ENCODE peak calls at places on chromosome 11, in seven cellular contexts. One of them, this sample, is unnamed.

GRCh38 chr11:9250139-9250582 is 15.0 kb downstream of the DENND5A start:
- DNase-seq in mucosa of descending colon: no peak
- DNase-seq in neuronal stem cell: no peak
- DNase-seq in sigmoid colon: no peak
- DNase-seq in lower leg skin: no peak
- DNase-seq in stimulated activated CD4-positive, alpha-beta T cell treated with anti-CD3 and anti-CD28 coated beads, Interleukin-1b, Interleukin-23, amount 100 ng/mL, for 24 hours: no peak
- DNase-seq in NCI-H1417 treated with DMSO at 0.1 percent for 48 hours: no peak
- DNase-seq in this sample: no peak

GRCh38 chr11:44229664-44230063 is 80.3 kb downstream of the ALX4 start:
- DNase-seq in NCI-H1417 treated with DMSO at 0.1 percent for 48 hours: no peak
- DNase-seq in lower leg skin: no peak
- DNase-seq in sigmoid colon: no peak
- DNase-seq in stimulated activated CD4-positive, alpha-beta T cell treated with anti-CD3 and anti-CD28 coated beads, Interleukin-1b, Interleukin-23, amount 100 ng/mL, for 24 hours: no peak
- DNase-seq in neuronal stem cell: no peak
- DNase-seq in mucosa of descending colon: no peak
- DNase-seq in this sample: no peak

GRCh38 chr11:108912587-108912986 is 247.7 kb downstream of the DDX10 start:
- DNase-seq in neuronal stem cell: no peak
- DNase-seq in NCI-H1417 treated with DMSO at 0.1 percent for 48 hours: no peak
- DNase-seq in stimulated activated CD4-positive, alpha-beta T cell treated with anti-CD3 and anti-CD28 coated beads, Interleukin-1b, Interleukin-23, amount 100 ng/mL, for 24 hours: no peak
- DNase-seq in sigmoid colon: no peak
- DNase-seq in lower leg skin: no peak
- DNase-seq in mucosa of descending colon: no peak
- DNase-seq in this sample: no peak

GRCh38 chr11:15707971-15708370 is 593.2 kb downstream of the INSC start:
- DNase-seq in sigmoid colon: no peak
- DNase-seq in NCI-H1417 treated with DMSO at 0.1 percent for 48 hours: peak; percentile 11
- DNase-seq in lower leg skin: no peak
- DNase-seq in mucosa of descending colon: peak; percentile 51
- DNase-seq in neuronal stem cell: no peak
- DNase-seq in stimulated activated CD4-positive, alpha-beta T cell treated with anti-CD3 and anti-CD28 coated beads, Interleukin-1b, Interleukin-23, amount 100 ng/mL, for 24 hours: no peak
- DNase-seq in this sample: no peak

GRCh38 chr11:116420770-116421528 is 351.8 kb downstream of the BUD13 start:
- DNase-seq in stimulated activated CD4-positive, alpha-beta T cell treated with anti-CD3 and anti-CD28 coated beads, Interleukin-1b, Interleukin-23, amount 100 ng/mL, for 24 hours: no peak
- DNase-seq in sigmoid colon: peak; percentile 50
- DNase-seq in neuronal stem cell: no peak
- DNase-seq in lower leg skin: no peak
- DNase-seq in mucosa of descending colon: no peak
- DNase-seq in NCI-H1417 treated with DMSO at 0.1 percent for 48 hours: no peak
- DNase-seq in this sample: no peak

GRCh38 chr11:84812351-84813083 is 814.6 kb downstream of the DLG2 start:
- DNase-seq in lower leg skin: no peak
- DNase-seq in mucosa of descending colon: no peak
- DNase-seq in sigmoid colon: no peak
- DNase-seq in neuronal stem cell: no peak
- DNase-seq in NCI-H1417 treated with DMSO at 0.1 percent for 48 hours: no peak
- DNase-seq in stimulated activated CD4-positive, alpha-beta T cell treated with anti-CD3 and anti-CD28 coated beads, Interleukin-1b, Interleukin-23, amount 100 ng/mL, for 24 hours: no peak
- DNase-seq in this sample: no peak

GRCh38 chr11:113874096-113874919 is 1.1 kb downstream of the USP28 start:
- DNase-seq in mucosa of descending colon: no peak
- DNase-seq in stimulated activated CD4-positive, alpha-beta T cell treated with anti-CD3 and anti-CD28 coated beads, Interleukin-1b, Interleukin-23, amount 100 ng/mL, for 24 hours: no peak
- DNase-seq in NCI-H1417 treated with DMSO at 0.1 percent for 48 hours: no peak
- DNase-seq in neuronal stem cell: no peak
- DNase-seq in sigmoid colon: no peak
- DNase-seq in lower leg skin: peak; percentile 70
- DNase-seq in this sample: no peak

GRCh38 chr11:100188137-100188783 is 498.8 kb upstream of the ARHGAP42 start:
- DNase-seq in lower leg skin: no peak
- DNase-seq in neuronal stem cell: no peak
- DNase-seq in stimulated activated CD4-positive, alpha-beta T cell treated with anti-CD3 and anti-CD28 coated beads, Interleukin-1b, Interleukin-23, amount 100 ng/mL, for 24 hours: no peak
- DNase-seq in sigmoid colon: no peak
- DNase-seq in NCI-H1417 treated with DMSO at 0.1 percent for 48 hours: no peak
- DNase-seq in mucosa of descending colon: no peak
- DNase-seq in this sample: no peak

GRCh38 chr11:127003260-127003981 is 2.9 kb upstream of the KIRREL3 start:
- DNase-seq in neuronal stem cell: peak; percentile 79
- DNase-seq in mucosa of descending colon: no peak
- DNase-seq in lower leg skin: no peak
- DNase-seq in NCI-H1417 treated with DMSO at 0.1 percent for 48 hours: peak; percentile 30
- DNase-seq in stimulated activated CD4-positive, alpha-beta T cell treated with anti-CD3 and anti-CD28 coated beads, Interleukin-1b, Interleukin-23, amount 100 ng/mL, for 24 hours: no peak
- DNase-seq in sigmoid colon: no peak
- DNase-seq in this sample: no peak

GRCh38 chr11:62147545-62147944 is 23.7 kb downstream of the INCENP start:
- DNase-seq in NCI-H1417 treated with DMSO at 0.1 percent for 48 hours: no peak
- DNase-seq in sigmoid colon: no peak
- DNase-seq in mucosa of descending colon: no peak
- DNase-seq in stimulated activated CD4-positive, alpha-beta T cell treated with anti-CD3 and anti-CD28 coated beads, Interleukin-1b, Interleukin-23, amount 100 ng/mL, for 24 hours: no peak
- DNase-seq in lower leg skin: peak; percentile 57
- DNase-seq in neuronal stem cell: no peak
- DNase-seq in this sample: peak; percentile 33

GRCh38 chr11:12900496-12900895 is 108.6 kb upstream of the RASSF10 start:
- DNase-seq in mucosa of descending colon: no peak
- DNase-seq in neuronal stem cell: no peak
- DNase-seq in NCI-H1417 treated with DMSO at 0.1 percent for 48 hours: no peak
- DNase-seq in stimulated activated CD4-positive, alpha-beta T cell treated with anti-CD3 and anti-CD28 coated beads, Interleukin-1b, Interleukin-23, amount 100 ng/mL, for 24 hours: no peak
- DNase-seq in sigmoid colon: no peak
- DNase-seq in lower leg skin: no peak
- DNase-seq in this sample: no peak

GRCh38 chr11:69040581-69041260 is 8.0 kb upstream of the TPCN2 start:
- DNase-seq in mucosa of descending colon: no peak
- DNase-seq in NCI-H1417 treated with DMSO at 0.1 percent for 48 hours: no peak
- DNase-seq in stimulated activated CD4-positive, alpha-beta T cell treated with anti-CD3 and anti-CD28 coated beads, Interleukin-1b, Interleukin-23, amount 100 ng/mL, for 24 hours: no peak
- DNase-seq in sigmoid colon: no peak
- DNase-seq in neuronal stem cell: no peak
- DNase-seq in lower leg skin: no peak
- DNase-seq in this sample: no peak

GRCh38 chr11:10019906-10020682 is 273.9 kb downstream of the SBF2 start:
- DNase-seq in neuronal stem cell: no peak
- DNase-seq in sigmoid colon: no peak
- DNase-seq in stimulated activated CD4-positive, alpha-beta T cell treated with anti-CD3 and anti-CD28 coated beads, Interleukin-1b, Interleukin-23, amount 100 ng/mL, for 24 hours: no peak
- DNase-seq in mucosa of descending colon: no peak
- DNase-seq in NCI-H1417 treated with DMSO at 0.1 percent for 48 hours: no peak
- DNase-seq in lower leg skin: no peak
- DNase-seq in this sample: no peak

GRCh38 chr11:65915101-65915820 is 3.6 kb downstream of the C11orf68 start:
- DNase-seq in sigmoid colon: no peak
- DNase-seq in NCI-H1417 treated with DMSO at 0.1 percent for 48 hours: no peak
- DNase-seq in neuronal stem cell: no peak
- DNase-seq in lower leg skin: no peak
- DNase-seq in stimulated activated CD4-positive, alpha-beta T cell treated with anti-CD3 and anti-CD28 coated beads, Interleukin-1b, Interleukin-23, amount 100 ng/mL, for 24 hours: no peak
- DNase-seq in mucosa of descending colon: no peak
- DNase-seq in this sample: no peak

GRCh38 chr11:28739489-28740280 is 631.5 kb downstream of the METTL15 start:
- DNase-seq in lower leg skin: no peak
- DNase-seq in NCI-H1417 treated with DMSO at 0.1 percent for 48 hours: no peak
- DNase-seq in neuronal stem cell: no peak
- DNase-seq in sigmoid colon: no peak
- DNase-seq in mucosa of descending colon: no peak
- DNase-seq in stimulated activated CD4-positive, alpha-beta T cell treated with anti-CD3 and anti-CD28 coated beads, Interleukin-1b, Interleukin-23, amount 100 ng/mL, for 24 hours: no peak
- DNase-seq in this sample: no peak

GRCh38 chr11:72454791-72455190 is 20.5 kb upstream of the CLPB start:
- DNase-seq in lower leg skin: no peak
- DNase-seq in sigmoid colon: no peak
- DNase-seq in NCI-H1417 treated with DMSO at 0.1 percent for 48 hours: no peak
- DNase-seq in stimulated activated CD4-positive, alpha-beta T cell treated with anti-CD3 and anti-CD28 coated beads, Interleukin-1b, Interleukin-23, amount 100 ng/mL, for 24 hours: no peak
- DNase-seq in mucosa of descending colon: no peak
- DNase-seq in neuronal stem cell: no peak
- DNase-seq in this sample: no peak

GRCh38 chr11:106482920-106483761 is 405.7 kb downstream of the AASDHPPT start:
- DNase-seq in neuronal stem cell: no peak
- DNase-seq in mucosa of descending colon: no peak
- DNase-seq in NCI-H1417 treated with DMSO at 0.1 percent for 48 hours: no peak
- DNase-seq in stimulated activated CD4-positive, alpha-beta T cell treated with anti-CD3 and anti-CD28 coated beads, Interleukin-1b, Interleukin-23, amount 100 ng/mL, for 24 hours: no peak
- DNase-seq in lower leg skin: no peak
- DNase-seq in sigmoid colon: no peak
- DNase-seq in this sample: no peak

GRCh38 chr11:1042626-1043562 is 6.4 kb upstream of the MUC6 start:
- DNase-seq in NCI-H1417 treated with DMSO at 0.1 percent for 48 hours: no peak
- DNase-seq in sigmoid colon: peak; percentile 58
- DNase-seq in stimulated activated CD4-positive, alpha-beta T cell treated with anti-CD3 and anti-CD28 coated beads, Interleukin-1b, Interleukin-23, amount 100 ng/mL, for 24 hours: no peak
- DNase-seq in neuronal stem cell: no peak
- DNase-seq in mucosa of descending colon: peak; percentile 43
- DNase-seq in lower leg skin: no peak
- DNase-seq in this sample: no peak

GRCh38 chr11:12269104-12269441 is 108.3 kb upstream of the PARVA start:
- DNase-seq in NCI-H1417 treated with DMSO at 0.1 percent for 48 hours: no peak
- DNase-seq in sigmoid colon: peak; percentile 80
- DNase-seq in lower leg skin: no peak
- DNase-seq in stimulated activated CD4-positive, alpha-beta T cell treated with anti-CD3 and anti-CD28 coated beads, Interleukin-1b, Interleukin-23, amount 100 ng/mL, for 24 hours: no peak
- DNase-seq in neuronal stem cell: no peak
- DNase-seq in mucosa of descending colon: no peak
- DNase-seq in this sample: no peak

GRCh38 chr11:31817621-31818493 is 6.7 kb upstream of the PAX6 start:
- DNase-seq in NCI-H1417 treated with DMSO at 0.1 percent for 48 hours: no peak
- DNase-seq in stimulated activated CD4-positive, alpha-beta T cell treated with anti-CD3 and anti-CD28 coated beads, Interleukin-1b, Interleukin-23, amount 100 ng/mL, for 24 hours: no peak
- DNase-seq in sigmoid colon: no peak
- DNase-seq in lower leg skin: peak; percentile 76
- DNase-seq in mucosa of descending colon: no peak
- DNase-seq in neuronal stem cell: peak; percentile 38
- DNase-seq in this sample: no peak

GRCh38 chr11:132898676-132899075 is 633.6 kb downstream of the OPCML start:
- DNase-seq in neuronal stem cell: no peak
- DNase-seq in NCI-H1417 treated with DMSO at 0.1 percent for 48 hours: no peak
- DNase-seq in lower leg skin: no peak
- DNase-seq in mucosa of descending colon: no peak
- DNase-seq in sigmoid colon: no peak
- DNase-seq in stimulated activated CD4-positive, alpha-beta T cell treated with anti-CD3 and anti-CD28 coated beads, Interleukin-1b, Interleukin-23, amount 100 ng/mL, for 24 hours: no peak
- DNase-seq in this sample: no peak

GRCh38 chr11:7892059-7892699 is 38.9 kb downstream of the OR10A6 start:
- DNase-seq in stimulated activated CD4-positive, alpha-beta T cell treated with anti-CD3 and anti-CD28 coated beads, Interleukin-1b, Interleukin-23, amount 100 ng/mL, for 24 hours: no peak
- DNase-seq in NCI-H1417 treated with DMSO at 0.1 percent for 48 hours: no peak
- DNase-seq in lower leg skin: no peak
- DNase-seq in neuronal stem cell: no peak
- DNase-seq in mucosa of descending colon: no peak
- DNase-seq in sigmoid colon: no peak
- DNase-seq in this sample: no peak

GRCh38 chr11:1060885-1061616 is 13.6 kb upstream of the MUC2 start:
- DNase-seq in sigmoid colon: no peak
- DNase-seq in lower leg skin: no peak
- DNase-seq in stimulated activated CD4-positive, alpha-beta T cell treated with anti-CD3 and anti-CD28 coated beads, Interleukin-1b, Interleukin-23, amount 100 ng/mL, for 24 hours: no peak
- DNase-seq in NCI-H1417 treated with DMSO at 0.1 percent for 48 hours: no peak
- DNase-seq in neuronal stem cell: no peak
- DNase-seq in mucosa of descending colon: peak; percentile 90
- DNase-seq in this sample: peak; percentile 74

GRCh38 chr11:27485930-27486773 is 13.6 kb upstream of the LGR4 start:
- DNase-seq in stimulated activated CD4-positive, alpha-beta T cell treated with anti-CD3 and anti-CD28 coated beads, Interleukin-1b, Interleukin-23, amount 100 ng/mL, for 24 hours: no peak
- DNase-seq in sigmoid colon: no peak
- DNase-seq in lower leg skin: no peak
- DNase-seq in NCI-H1417 treated with DMSO at 0.1 percent for 48 hours: no peak
- DNase-seq in neuronal stem cell: peak; percentile 56
- DNase-seq in mucosa of descending colon: no peak
- DNase-seq in this sample: no peak

GRCh38 chr11:1516273-1517067 is 29.9 kb upstream of the MOB2 start:
- DNase-seq in mucosa of descending colon: peak; percentile 34
- DNase-seq in neuronal stem cell: no peak
- DNase-seq in sigmoid colon: no peak
- DNase-seq in NCI-H1417 treated with DMSO at 0.1 percent for 48 hours: no peak
- DNase-seq in lower leg skin: no peak
- DNase-seq in stimulated activated CD4-positive, alpha-beta T cell treated with anti-CD3 and anti-CD28 coated beads, Interleukin-1b, Interleukin-23, amount 100 ng/mL, for 24 hours: no peak
- DNase-seq in this sample: no peak

GRCh38 chr11:68735125-68735524 is 16.2 kb downstream of the TESMIN start:
- DNase-seq in mucosa of descending colon: no peak
- DNase-seq in lower leg skin: no peak
- DNase-seq in sigmoid colon: no peak
- DNase-seq in neuronal stem cell: no peak
- DNase-seq in NCI-H1417 treated with DMSO at 0.1 percent for 48 hours: no peak
- DNase-seq in stimulated activated CD4-positive, alpha-beta T cell treated with anti-CD3 and anti-CD28 coated beads, Interleukin-1b, Interleukin-23, amount 100 ng/mL, for 24 hours: no peak
- DNase-seq in this sample: no peak

GRCh38 chr11:122979103-122979814 is 2.4 kb downstream of the BSX start:
- DNase-seq in stimulated activated CD4-positive, alpha-beta T cell treated with anti-CD3 and anti-CD28 coated beads, Interleukin-1b, Interleukin-23, amount 100 ng/mL, for 24 hours: no peak
- DNase-seq in NCI-H1417 treated with DMSO at 0.1 percent for 48 hours: no peak
- DNase-seq in mucosa of descending colon: no peak
- DNase-seq in sigmoid colon: no peak
- DNase-seq in lower leg skin: no peak
- DNase-seq in neuronal stem cell: no peak
- DNase-seq in this sample: no peak

GRCh38 chr11:129950319-129951034 is 52.2 kb downstream of the PRDM10 start:
- DNase-seq in neuronal stem cell: no peak
- DNase-seq in lower leg skin: no peak
- DNase-seq in NCI-H1417 treated with DMSO at 0.1 percent for 48 hours: no peak
- DNase-seq in stimulated activated CD4-positive, alpha-beta T cell treated with anti-CD3 and anti-CD28 coated beads, Interleukin-1b, Interleukin-23, amount 100 ng/mL, for 24 hours: no peak
- DNase-seq in sigmoid colon: peak; percentile 77
- DNase-seq in mucosa of descending colon: no peak
- DNase-seq in this sample: no peak

GRCh38 chr11:69463181-69463891 is 18.1 kb upstream of the LINC01488 start:
- DNase-seq in sigmoid colon: no peak
- DNase-seq in neuronal stem cell: no peak
- DNase-seq in lower leg skin: no peak
- DNase-seq in stimulated activated CD4-positive, alpha-beta T cell treated with anti-CD3 and anti-CD28 coated beads, Interleukin-1b, Interleukin-23, amount 100 ng/mL, for 24 hours: no peak
- DNase-seq in mucosa of descending colon: no peak
- DNase-seq in NCI-H1417 treated with DMSO at 0.1 percent for 48 hours: no peak
- DNase-seq in this sample: no peak

GRCh38 chr11:2451916-2452694 is 7.3 kb downstream of the KCNQ1 start:
- DNase-seq in neuronal stem cell: no peak
- DNase-seq in sigmoid colon: no peak
- DNase-seq in mucosa of descending colon: no peak
- DNase-seq in NCI-H1417 treated with DMSO at 0.1 percent for 48 hours: no peak
- DNase-seq in stimulated activated CD4-positive, alpha-beta T cell treated with anti-CD3 and anti-CD28 coated beads, Interleukin-1b, Interleukin-23, amount 100 ng/mL, for 24 hours: no peak
- DNase-seq in lower leg skin: no peak
- DNase-seq in this sample: peak; percentile 54